ENCODE peak calls at places on chromosomes 2 and 18, in seven cellular contexts. Z is WTC11, E is Calu3, S is fibroblast of pulmonary artery, C is brain microvascular endothelial cell, N is B cell, M is CD14-positive monocyte. V is an unnamed sample.
A peak's percentile ranks its signal among the peaks of the same experiment; 100 is the strongest.

GRCh38 chr18:42328931-42329330 is 373.9 kb downstream of the PIK3C3 start:
- DNase-seq in Z (no peak), E (no peak), S (no peak), C (no peak), N (no peak), M (no peak), V (no peak)

GRCh38 chr2:170701011-170701410 is 14.1 kb upstream of the SP5 start:
- DNase-seq in Z (no peak), E (no peak), S (no peak), C (no peak), N (no peak), M (no peak), V (no peak)

GRCh38 chr2:68831688-68832087 is 39.5 kb downstream of the BMP10 start:
- DNase-seq in Z (no peak), E (no peak), S (peak; percentile 59), C (no peak), N (no peak), M (no peak), V (no peak)

GRCh38 chr2:203811491-203812221 is 55.9 kb upstream of the CTLA4 start:
- DNase-seq in Z (no peak), E (peak; percentile 96), S (peak; percentile 87), C (peak; percentile 95), N (no peak), M (peak; percentile 98), V (peak; percentile 93)

GRCh38 chr2:175080479-175080878 is 75.3 kb upstream of the CHN1 start:
- DNase-seq in Z (no peak), E (no peak), S (no peak), C (no peak), N (no peak), M (no peak), V (no peak)

GRCh38 chr18:46755315-46756171 is 1.3 kb downstream of the ST8SIA5 start:
- DNase-seq in Z (no peak), E (no peak), S (no peak), C (no peak), N (no peak), M (no peak), V (no peak)

GRCh38 chr2:104563398-104564024 is 290.4 kb upstream of the POU3F3 start:
- DNase-seq in Z (peak; percentile 18), E (no peak), S (no peak), C (no peak), N (no peak), M (no peak), V (no peak)

GRCh38 chr2:96202152-96202856 is 6.3 kb downstream of the STARD7 start:
- DNase-seq in Z (no peak), E (no peak), S (no peak), C (no peak), N (no peak), M (no peak), V (no peak)

GRCh38 chr2:168978461-168978861 is 52.7 kb downstream of the ABCB11 start:
- DNase-seq in Z (no peak), E (peak; percentile 77), S (no peak), C (no peak), N (no peak), M (no peak), V (no peak)

GRCh38 chr2:120983344-120983743 is 247.7 kb downstream of the GLI2 start:
- DNase-seq in Z (no peak), E (no peak), S (no peak), C (no peak), N (no peak), M (peak; percentile 14), V (no peak)

GRCh38 chr18:6031004-6031403 is 135.7 kb upstream of the TMEM200C start:
- DNase-seq in Z (no peak), E (no peak), S (no peak), C (no peak), N (no peak), M (no peak), V (no peak)

GRCh38 chr2:15223887-15224286 is 337.2 kb downstream of the NBAS start:
- DNase-seq in Z (no peak), E (no peak), S (peak; percentile 96), C (peak; percentile 78), N (no peak), M (no peak), V (no peak)

GRCh38 chr2:37323176-37323575 is 1.5 kb downstream of the PRKD3 start:
- DNase-seq in Z (no peak), E (no peak), S (peak; percentile 3), C (no peak), N (no peak), M (no peak), V (no peak)

GRCh38 chr18:63073481-63073880 is 246.1 kb downstream of the BCL2 start:
- DNase-seq in Z (no peak), E (peak; percentile 46), S (no peak), C (no peak), N (no peak), M (no peak), V (peak; percentile 26)
- TF ChIP-seq CTCF in Z (no peak), E (no peak), S (no peak), C (no peak), N (peak; percentile 29), M (no peak), V (peak; percentile 28)

DNA sequence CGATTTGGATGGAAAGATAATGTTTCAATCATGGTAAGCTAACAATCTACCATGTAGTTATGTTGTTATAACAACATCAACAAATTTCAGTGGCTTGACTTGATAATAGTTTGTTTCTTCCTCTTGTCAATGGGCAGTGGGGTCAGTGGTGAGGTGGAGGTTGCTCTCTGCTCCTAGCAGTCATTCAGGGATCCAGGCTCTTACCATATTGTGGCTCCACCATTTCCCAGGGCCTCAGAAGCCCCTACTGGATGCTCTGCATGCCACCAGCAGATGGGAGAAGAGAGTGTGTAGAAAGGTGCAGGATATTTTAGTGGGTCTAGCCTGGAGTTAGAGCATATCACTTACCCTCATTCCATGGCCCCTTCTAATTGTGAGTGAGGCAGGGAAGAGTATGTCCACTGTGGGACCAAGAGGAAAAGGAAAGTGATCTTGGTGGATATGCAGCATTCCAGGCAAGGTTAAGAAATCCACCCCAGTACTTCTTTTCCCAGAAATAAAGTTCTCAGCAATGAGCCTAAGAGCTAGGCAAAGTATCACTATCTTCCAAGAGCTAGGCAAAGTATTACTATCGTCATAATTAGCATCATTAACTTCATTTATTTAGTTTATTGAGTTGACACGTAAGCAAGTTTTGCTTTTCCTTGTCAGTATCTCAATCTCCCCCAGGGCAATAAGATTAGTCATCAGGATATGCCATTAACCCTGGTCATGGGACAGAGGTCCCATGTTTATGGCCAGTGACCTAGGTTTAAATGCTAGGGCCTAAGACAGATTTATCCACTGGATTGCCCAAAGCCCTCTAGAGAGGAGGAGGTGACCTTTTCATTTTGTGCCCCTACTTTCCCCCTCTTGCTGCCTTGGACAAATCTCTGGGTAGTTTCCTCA is 4.2 kb upstream of the IWS1 start:
- DNase-seq in Z (no peak), E (no peak), S (no peak), C (no peak), N (no peak), M (no peak), V (no peak)
- TF ChIP-seq CTCF in Z (no peak), E (no peak), S (no peak), C (peak; percentile 22), N (no peak), M (no peak), V (no peak)

GRCh38 chr2:219545610-219546352 is 2.0 kb downstream of the TMEM198 start:
- DNase-seq in Z (no peak), E (no peak), S (no peak), C (no peak), N (no peak), M (no peak), V (no peak)

GRCh38 chr2:219544567-219544966 is 739 bp downstream of the TMEM198 start:
- DNase-seq in Z (no peak), E (no peak), S (no peak), C (no peak), N (no peak), M (no peak), V (no peak)

GRCh38 chr2:219549619-219550018 is 5.8 kb downstream of the TMEM198 start:
- DNase-seq in Z (no peak), E (no peak), S (no peak), C (no peak), N (no peak), M (no peak), V (no peak)

GRCh38 chr2:219548990-219549389 is 5.2 kb downstream of the TMEM198 start:
- DNase-seq in Z (no peak), E (no peak), S (no peak), C (no peak), N (no peak), M (no peak), V (no peak)

DNA sequence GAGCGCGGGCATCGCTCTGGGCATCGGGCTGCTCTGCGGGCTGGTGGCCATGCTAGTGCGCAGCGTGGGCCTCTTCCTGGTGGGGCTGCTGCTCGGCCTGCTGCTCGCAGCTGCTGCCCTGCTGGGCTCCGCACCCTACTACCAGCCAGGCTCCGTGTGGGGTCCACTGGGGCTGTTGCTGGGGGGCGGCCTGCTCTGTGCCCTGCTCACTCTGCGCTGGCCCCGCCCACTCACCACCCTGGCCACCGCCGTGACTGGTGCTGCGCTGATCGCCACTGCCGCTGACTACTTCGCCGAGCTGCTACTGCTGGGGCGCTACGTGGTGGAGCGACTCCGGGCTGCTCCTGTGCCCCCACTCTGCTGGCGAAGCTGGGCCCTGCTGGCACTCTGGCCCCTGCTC is 3.8 kb downstream of the TMEM198 start:
- DNase-seq in Z (no peak), E (no peak), S (no peak), C (no peak), N (no peak), M (no peak), V (no peak)
- TF ChIP-seq CTCF in Z (no peak), E (no peak), S (no peak), C (no peak), N (no peak), M (no peak), V (no peak)

DNA sequence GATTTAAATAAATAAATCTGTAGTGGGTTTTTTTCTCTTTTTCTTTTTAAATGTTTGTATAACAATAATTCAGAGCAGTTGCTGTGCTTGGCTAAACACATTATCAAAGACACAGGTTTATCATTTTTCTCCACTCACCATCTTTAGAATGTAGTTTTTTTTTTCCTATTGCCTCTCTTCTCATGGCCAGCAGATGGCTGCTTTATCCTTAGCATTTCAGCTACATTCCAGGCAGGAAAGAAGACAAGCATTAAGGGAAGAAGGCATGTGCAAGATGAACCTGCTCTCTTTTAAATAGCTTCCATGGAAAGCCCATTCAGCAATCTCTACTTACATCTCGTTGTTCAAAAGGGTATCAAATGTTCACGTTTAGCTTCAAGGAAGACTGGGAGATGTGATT is 42.6 kb downstream of the ARHGAP15 start:
- DNase-seq in Z (no peak), E (no peak), S (peak; percentile 12), C (no peak), N (no peak), M (no peak), V (no peak)
- TF ChIP-seq CTCF in Z (no peak), E (no peak), S (peak; percentile 35), C (peak; percentile 49), N (no peak), M (no peak), V (no peak)

GRCh38 chr18:67278984-67279383 is 237.5 kb downstream of the DSEL start:
- DNase-seq in Z (no peak), E (no peak), S (no peak), C (no peak), N (no peak), M (no peak), V (no peak)
- TF ChIP-seq CTCF in Z (no peak), E (no peak), S (no peak), C (no peak), N (no peak), M (no peak), V (no peak)